ENCODE peak calls at places on chromosome 21, in seven cellular contexts. L is CD8-positive, alpha-beta T cell; M is ovary; Z is neural progenitor cell; G is left ventricle myocardium inferior; F is mucosa of descending colon; A is body of pancreas. J is an unnamed sample. For H3K36me3, the result is how much of the 10 kb centered on the place peaks cover.

GRCh38 chr21:37503848-37504467 is 137.4 kb downstream of the DYRK1A start:
- DNase-seq in Z (peak), G (no peak), L (no peak), M (no peak), F (no peak), A (no peak), J (peak)

GRCh38 chr21:36504067-36505058 is 24.4 kb upstream of the CLDN14 start:
- DNase-seq in G (no peak), Z (peak), L (no peak), F (peak), M (no peak), A (peak), J (peak)

GRCh38 chr21:46191257-46191685 is 7.0 kb upstream of the SPATC1L start:
- DNase-seq in M (no peak), A (no peak), G (no peak), F (no peak), Z (no peak), L (no peak), J (no peak)

GRCh38 chr21:29538115-29538514 is 239.4 kb downstream of the BACH1 start:
- DNase-seq in L (no peak), F (no peak), A (no peak), M (no peak), Z (no peak), G (no peak), J (no peak)

GRCh38 chr21:45184869-45185268 is 102.8 kb downstream of the POFUT2 start:
- DNase-seq in G (no peak), L (no peak), M (no peak), A (no peak), F (no peak), Z (no peak), J (no peak)

GRCh38 chr21:14880922-14881321 is 183.9 kb downstream of the NRIP1 start:
- DNase-seq in M (no peak), A (no peak), Z (no peak), G (no peak), L (no peak), F (no peak), J (no peak)

GRCh38 chr21:31030367-31031106 is 7.7 kb downstream of the KRTAP19-8 start:
- DNase-seq in L (no peak), A (no peak), G (no peak), F (no peak), M (no peak), Z (no peak), J (no peak)

GRCh38 chr21:29181799-29182470 is 51.5 kb downstream of the MAP3K7CL start:
- DNase-seq in F (peak), M (no peak), A (no peak), Z (no peak), G (no peak), L (no peak), J (peak)

GRCh38 chr21:30234643-30235042 is 18.7 kb upstream of the CLDN8 start:
- DNase-seq in Z (no peak), G (no peak), F (no peak), M (no peak), A (no peak), L (no peak), J (no peak)

GRCh38 chr21:46372014-46372485 is 48.1 kb downstream of the PCNT start:
- DNase-seq in A (no peak), L (no peak), Z (no peak), F (no peak), G (no peak), M (no peak), J (no peak)

GRCh38 chr21:29303301-29303700 is 4.6 kb downstream of the BACH1 start:
- DNase-seq in M (no peak), F (no peak), G (no peak), L (no peak), Z (no peak), A (no peak), J (no peak)

GRCh38 chr21:31117046-31117916 is 79.0 kb upstream of the KRTAP19-8 start:
- DNase-seq in A (no peak), F (no peak), L (no peak), Z (no peak), G (no peak), M (no peak), J (peak)

GRCh38 chr21:39452207-39452964 is 616 bp downstream of the SH3BGR start:
- DNase-seq in G (no peak), M (no peak), Z (no peak), L (no peak), A (no peak), F (no peak), J (no peak)

GRCh38 chr21:36987845-36988244 is 18.7 kb upstream of the RIPPLY3 start:
- DNase-seq in L (no peak), F (no peak), A (no peak), M (no peak), Z (no peak), G (no peak), J (no peak)

GRCh38 chr21:30249936-30250335 is 32.8 kb downstream of the KRTAP24-1 start:
- DNase-seq in Z (no peak), M (no peak), L (no peak), F (no peak), G (no peak), A (no peak), J (no peak)

GRCh38 chr21:36487641-36488307 is 7.9 kb upstream of the CLDN14 start:
- DNase-seq in L (no peak), Z (no peak), G (no peak), F (peak), A (peak), M (no peak), J (peak)

GRCh38 chr21:17454315-17455027 is 58.4 kb upstream of the CXADR start:
- DNase-seq in A (peak), L (no peak), M (peak), F (no peak), G (peak), Z (peak), J (peak)

GRCh38 chr21:34526236-34526617 is 14.2 kb upstream of the KCNE1 start:
- DNase-seq in L (no peak), Z (no peak), F (no peak), A (no peak), G (no peak), M (no peak), J (peak)

GRCh38 chr21:34526618-34527290 is 14.7 kb upstream of the KCNE1 start:
- DNase-seq in F (peak), L (no peak), G (peak), M (peak), A (peak), Z (peak), J (peak)

GRCh38 chr21:34522284-34522683 is 10.3 kb upstream of the KCNE1 start:
- DNase-seq in A (no peak), G (no peak), F (peak), L (no peak), M (no peak), Z (no peak), J (no peak)

GRCh38 chr21:34523019-34523418 is 11.0 kb upstream of the KCNE1 start:
- DNase-seq in A (no peak), Z (no peak), G (no peak), M (no peak), L (no peak), F (peak), J (no peak)

GRCh38 chr21:34524671-34525601 is 12.9 kb upstream of the KCNE1 start:
- DNase-seq in Z (peak), M (no peak), A (no peak), L (no peak), G (no peak), F (no peak), J (no peak)
- TF ChIP-seq CTCF in Z (no peak), M (no peak), A (no peak), L (no peak), G (no peak), F (no peak), J (no peak)

GRCh38 chr21:42839271-42840231 is 39.8 kb downstream of the WDR4 start:
- DNase-seq in F (no peak), A (no peak), L (no peak), M (peak), Z (no peak), G (peak), J (no peak)
- H3K36me3 ChIP-seq in F (under half), A (under half), L (under half), M (under half), Z (under half), G (under half), J (under half)

DNA sequence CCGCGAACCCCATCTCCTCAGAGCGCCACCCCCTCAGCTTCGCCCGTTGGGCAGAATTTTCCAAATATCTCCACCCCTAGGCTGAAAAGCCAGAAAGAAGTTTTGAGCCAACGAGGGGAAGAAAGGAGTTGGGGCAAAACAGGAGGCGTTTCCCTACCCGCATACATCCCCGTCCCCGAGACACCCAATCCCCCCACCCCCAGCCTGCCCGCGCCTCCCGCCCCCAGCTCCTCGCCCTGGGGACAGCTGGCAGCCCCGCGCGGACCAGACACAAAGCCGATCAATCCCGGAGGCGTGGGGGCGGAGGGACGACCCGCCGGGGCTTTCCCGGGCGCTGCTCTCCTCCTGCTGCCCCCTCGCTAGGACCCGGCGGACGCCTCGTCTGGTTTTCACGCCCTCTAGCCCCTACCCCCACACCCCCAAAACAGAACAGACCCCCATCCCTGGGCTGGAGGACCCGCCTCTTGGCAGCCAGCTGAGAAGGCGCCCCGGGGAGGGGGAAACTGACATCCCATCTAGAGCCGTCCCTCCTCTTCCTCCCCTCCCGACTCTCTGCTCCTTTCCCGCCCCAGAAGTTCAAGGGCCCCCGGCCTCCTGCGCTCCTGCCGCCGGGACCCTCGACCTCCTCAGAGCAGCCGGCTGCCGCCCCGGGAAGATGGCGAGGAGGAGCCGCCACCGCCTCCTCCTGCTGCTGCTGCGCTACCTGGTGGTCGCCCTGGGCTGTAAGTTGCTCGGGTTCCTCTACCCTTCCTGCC is at the start of gene JAM2:
- DNase-seq in G (peak), L (peak), Z (peak), F (peak), A (peak), M (peak), J (peak)
- TF ChIP-seq CTCF in G (peak), L (no peak), Z (peak), F (no peak), A (no peak), M (no peak), J (peak)

DNA sequence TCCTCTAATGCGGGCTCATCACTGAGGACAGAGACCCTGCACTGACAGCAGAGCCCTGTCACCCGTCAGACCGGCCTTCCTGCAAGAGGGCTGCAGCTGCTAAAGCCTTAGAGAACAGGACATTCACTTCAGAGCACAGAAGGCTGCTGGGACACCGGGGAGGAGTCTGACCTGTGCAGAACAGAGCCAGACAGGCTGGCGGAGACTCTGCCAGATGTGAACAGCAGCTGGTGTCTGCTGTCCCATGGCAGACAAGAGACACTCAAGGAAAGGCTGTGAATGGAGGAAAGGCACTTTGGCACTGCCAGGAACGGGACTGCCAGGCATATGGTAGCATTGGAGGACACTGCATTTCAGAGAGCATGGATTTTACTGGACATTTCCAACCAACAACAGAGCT is 21.4 kb downstream of the MRAP start:
- DNase-seq in G (no peak), A (no peak), M (no peak), Z (no peak), F (no peak), L (no peak), J (no peak)
- H3K36me3 ChIP-seq in G (half or more), A (under half), M (under half), Z (under half), F (under half), L (half or more), J (half or more)

GRCh38 chr21:34922487-34922886 is 126.6 kb downstream of the RUNX1 start:
- DNase-seq in Z (no peak), A (no peak), G (no peak), M (no peak), L (no peak), F (no peak), J (no peak)
- TF ChIP-seq CTCF in Z (peak), A (no peak), G (no peak), M (no peak), L (no peak), F (no peak), J (no peak)

GRCh38 chr21:44089001-44089911 is 17.9 kb upstream of the PWP2 start:
- DNase-seq in A (no peak), F (peak), G (no peak), M (no peak), Z (no peak), L (peak), J (no peak)

GRCh38 chr21:44088401-44088780 is 18.8 kb upstream of the PWP2 start:
- DNase-seq in A (no peak), L (no peak), F (peak), M (no peak), G (no peak), Z (no peak), J (no peak)

GRCh38 chr21:44092201-44092600 is 15.0 kb upstream of the PWP2 start:
- DNase-seq in A (no peak), L (no peak), F (peak), Z (no peak), M (no peak), G (no peak), J (no peak)

GRCh38 chr21:44087426-44088400 is 19.5 kb upstream of the PWP2 start:
- DNase-seq in M (no peak), A (no peak), F (peak), Z (no peak), L (peak), G (no peak), J (no peak)

GRCh38 chr21:44090332-44090731 is 16.9 kb upstream of the PWP2 start:
- DNase-seq in M (no peak), Z (no peak), G (no peak), A (no peak), F (peak), L (peak), J (no peak)
- H3K36me3 ChIP-seq in M (under half), Z (under half), G (half or more), A (under half), F (under half), L (under half), J (under half)